ENCODE peak calls at places on chromosomes 7 and 10, in nine cellular contexts. One of them, this sample, is unnamed.

GRCh38 chr10:68406815-68407585 is at the start of gene RUFY2:
- DNase-seq in H7: peak
- DNase-seq in iPS DF 6.9: peak
- DNase-seq in stimulated activated CD4-positive, alpha-beta T cell treated with anti-CD3 and anti-CD28 coated beads, Interleukin-4, amount 100 ng/mL, for 48 hours: peak
- DNase-seq in adrenal gland: peak
- DNase-seq in GM18507: peak
- DNase-seq in HEK293T: peak
- DNase-seq in GM03348: peak
- DNase-seq in activated CD8-positive, alpha-beta memory T cell treated with anti-CD3 and anti-CD28 coated beads for 4 hours: peak
- DNase-seq in this sample: peak

GRCh38 chr10:132388901-132389630 is 7.9 kb upstream of the PWWP2B start:
- DNase-seq in H7: peak
- DNase-seq in iPS DF 6.9: no peak
- DNase-seq in stimulated activated CD4-positive, alpha-beta T cell treated with anti-CD3 and anti-CD28 coated beads, Interleukin-4, amount 100 ng/mL, for 48 hours: no peak
- DNase-seq in adrenal gland: peak
- DNase-seq in GM18507: no peak
- DNase-seq in HEK293T: no peak
- DNase-seq in GM03348: no peak
- DNase-seq in activated CD8-positive, alpha-beta memory T cell treated with anti-CD3 and anti-CD28 coated beads for 4 hours: no peak
- DNase-seq in this sample: no peak

GRCh38 chr10:71598673-71599072 is 120.9 kb downstream of the C10orf105 start:
- DNase-seq in H7: no peak
- DNase-seq in iPS DF 6.9: no peak
- DNase-seq in stimulated activated CD4-positive, alpha-beta T cell treated with anti-CD3 and anti-CD28 coated beads, Interleukin-4, amount 100 ng/mL, for 48 hours: no peak
- DNase-seq in adrenal gland: peak
- DNase-seq in GM18507: no peak
- DNase-seq in HEK293T: no peak
- DNase-seq in GM03348: peak
- DNase-seq in activated CD8-positive, alpha-beta memory T cell treated with anti-CD3 and anti-CD28 coated beads for 4 hours: no peak
- DNase-seq in this sample: no peak

GRCh38 chr10:22226599-22226998 is 8.8 kb upstream of the EBLN1 start:
- DNase-seq in H7: no peak
- DNase-seq in iPS DF 6.9: no peak
- DNase-seq in stimulated activated CD4-positive, alpha-beta T cell treated with anti-CD3 and anti-CD28 coated beads, Interleukin-4, amount 100 ng/mL, for 48 hours: no peak
- DNase-seq in adrenal gland: no peak
- DNase-seq in GM18507: no peak
- DNase-seq in HEK293T: no peak
- DNase-seq in GM03348: no peak
- DNase-seq in activated CD8-positive, alpha-beta memory T cell treated with anti-CD3 and anti-CD28 coated beads for 4 hours: no peak
- DNase-seq in this sample: no peak

GRCh38 chr7:118195837-118196474 is 12.0 kb downstream of the LSM8 start:
- DNase-seq in H7: peak
- DNase-seq in iPS DF 6.9: peak
- DNase-seq in stimulated activated CD4-positive, alpha-beta T cell treated with anti-CD3 and anti-CD28 coated beads, Interleukin-4, amount 100 ng/mL, for 48 hours: peak
- DNase-seq in adrenal gland: peak
- DNase-seq in GM18507: no peak
- DNase-seq in HEK293T: peak
- DNase-seq in GM03348: peak
- DNase-seq in activated CD8-positive, alpha-beta memory T cell treated with anti-CD3 and anti-CD28 coated beads for 4 hours: peak
- DNase-seq in this sample: peak

GRCh38 chr10:21803374-21803773 is 200.2 kb downstream of the DNAJC1 start:
- DNase-seq in H7: no peak
- DNase-seq in iPS DF 6.9: no peak
- DNase-seq in stimulated activated CD4-positive, alpha-beta T cell treated with anti-CD3 and anti-CD28 coated beads, Interleukin-4, amount 100 ng/mL, for 48 hours: no peak
- DNase-seq in adrenal gland: no peak
- DNase-seq in GM18507: no peak
- DNase-seq in HEK293T: no peak
- DNase-seq in GM03348: no peak
- DNase-seq in activated CD8-positive, alpha-beta memory T cell treated with anti-CD3 and anti-CD28 coated beads for 4 hours: no peak
- DNase-seq in this sample: no peak

GRCh38 chr10:103504181-103504783 is 10.8 kb downstream of the NEURL1 start:
- DNase-seq in H7: no peak
- DNase-seq in iPS DF 6.9: no peak
- DNase-seq in stimulated activated CD4-positive, alpha-beta T cell treated with anti-CD3 and anti-CD28 coated beads, Interleukin-4, amount 100 ng/mL, for 48 hours: no peak
- DNase-seq in adrenal gland: peak
- DNase-seq in GM18507: no peak
- DNase-seq in HEK293T: no peak
- DNase-seq in GM03348: no peak
- DNase-seq in activated CD8-positive, alpha-beta memory T cell treated with anti-CD3 and anti-CD28 coated beads for 4 hours: peak
- DNase-seq in this sample: no peak

GRCh38 chr10:92342801-92343200 is 51.8 kb downstream of the MARCHF5 start:
- DNase-seq in H7: no peak
- DNase-seq in iPS DF 6.9: no peak
- DNase-seq in stimulated activated CD4-positive, alpha-beta T cell treated with anti-CD3 and anti-CD28 coated beads, Interleukin-4, amount 100 ng/mL, for 48 hours: no peak
- DNase-seq in adrenal gland: no peak
- DNase-seq in GM18507: no peak
- DNase-seq in HEK293T: no peak
- DNase-seq in GM03348: peak
- DNase-seq in activated CD8-positive, alpha-beta memory T cell treated with anti-CD3 and anti-CD28 coated beads for 4 hours: no peak
- DNase-seq in this sample: no peak

GRCh38 chr10:25815236-25815635 is 118.8 kb upstream of the MYO3A start:
- DNase-seq in H7: no peak
- DNase-seq in iPS DF 6.9: no peak
- DNase-seq in stimulated activated CD4-positive, alpha-beta T cell treated with anti-CD3 and anti-CD28 coated beads, Interleukin-4, amount 100 ng/mL, for 48 hours: no peak
- DNase-seq in adrenal gland: no peak
- DNase-seq in GM18507: no peak
- DNase-seq in HEK293T: no peak
- DNase-seq in GM03348: no peak
- DNase-seq in activated CD8-positive, alpha-beta memory T cell treated with anti-CD3 and anti-CD28 coated beads for 4 hours: no peak
- DNase-seq in this sample: no peak

GRCh38 chr10:51074238-51075028 is at the start of gene PRKG1:
- DNase-seq in H7: peak
- DNase-seq in iPS DF 6.9: peak
- DNase-seq in stimulated activated CD4-positive, alpha-beta T cell treated with anti-CD3 and anti-CD28 coated beads, Interleukin-4, amount 100 ng/mL, for 48 hours: no peak
- DNase-seq in adrenal gland: peak
- DNase-seq in GM18507: no peak
- DNase-seq in HEK293T: peak
- DNase-seq in GM03348: peak
- DNase-seq in activated CD8-positive, alpha-beta memory T cell treated with anti-CD3 and anti-CD28 coated beads for 4 hours: no peak
- DNase-seq in this sample: no peak

GRCh38 chr7:101884671-101885596 is 67.5 kb downstream of the CUX1 start:
- DNase-seq in H7: no peak
- DNase-seq in iPS DF 6.9: no peak
- DNase-seq in stimulated activated CD4-positive, alpha-beta T cell treated with anti-CD3 and anti-CD28 coated beads, Interleukin-4, amount 100 ng/mL, for 48 hours: no peak
- DNase-seq in adrenal gland: no peak
- DNase-seq in GM18507: peak
- DNase-seq in HEK293T: no peak
- DNase-seq in GM03348: no peak
- DNase-seq in activated CD8-positive, alpha-beta memory T cell treated with anti-CD3 and anti-CD28 coated beads for 4 hours: no peak
- DNase-seq in this sample: no peak

GRCh38 chr10:88892223-88892967 is 12.3 kb downstream of the STAMBPL1 start:
- DNase-seq in H7: peak
- DNase-seq in iPS DF 6.9: no peak
- DNase-seq in stimulated activated CD4-positive, alpha-beta T cell treated with anti-CD3 and anti-CD28 coated beads, Interleukin-4, amount 100 ng/mL, for 48 hours: no peak
- DNase-seq in adrenal gland: no peak
- DNase-seq in GM18507: no peak
- DNase-seq in HEK293T: no peak
- DNase-seq in GM03348: peak
- DNase-seq in activated CD8-positive, alpha-beta memory T cell treated with anti-CD3 and anti-CD28 coated beads for 4 hours: no peak
- DNase-seq in this sample: no peak

GRCh38 chr7:83101540-83101939 is 61.1 kb downstream of the PCLO start:
- DNase-seq in H7: no peak
- DNase-seq in iPS DF 6.9: no peak
- DNase-seq in stimulated activated CD4-positive, alpha-beta T cell treated with anti-CD3 and anti-CD28 coated beads, Interleukin-4, amount 100 ng/mL, for 48 hours: no peak
- DNase-seq in adrenal gland: no peak
- DNase-seq in GM18507: no peak
- DNase-seq in HEK293T: no peak
- DNase-seq in GM03348: no peak
- DNase-seq in activated CD8-positive, alpha-beta memory T cell treated with anti-CD3 and anti-CD28 coated beads for 4 hours: no peak
- DNase-seq in this sample: no peak

GRCh38 chr7:66443946-66444345 is 184.7 kb upstream of the KCTD7 start:
- DNase-seq in H7: no peak
- DNase-seq in iPS DF 6.9: no peak
- DNase-seq in stimulated activated CD4-positive, alpha-beta T cell treated with anti-CD3 and anti-CD28 coated beads, Interleukin-4, amount 100 ng/mL, for 48 hours: no peak
- DNase-seq in adrenal gland: no peak
- DNase-seq in GM18507: no peak
- DNase-seq in HEK293T: no peak
- DNase-seq in GM03348: no peak
- DNase-seq in activated CD8-positive, alpha-beta memory T cell treated with anti-CD3 and anti-CD28 coated beads for 4 hours: no peak
- DNase-seq in this sample: no peak

GRCh38 chr10:122142652-122143237 is 128.4 kb upstream of the BTBD16 start:
- DNase-seq in H7: peak
- DNase-seq in iPS DF 6.9: no peak
- DNase-seq in stimulated activated CD4-positive, alpha-beta T cell treated with anti-CD3 and anti-CD28 coated beads, Interleukin-4, amount 100 ng/mL, for 48 hours: peak
- DNase-seq in adrenal gland: peak
- DNase-seq in GM18507: peak
- DNase-seq in HEK293T: peak
- DNase-seq in GM03348: peak
- DNase-seq in activated CD8-positive, alpha-beta memory T cell treated with anti-CD3 and anti-CD28 coated beads for 4 hours: no peak
- DNase-seq in this sample: no peak

GRCh38 chr10:44517635-44518034 is 132.7 kb upstream of the CXCL12 start:
- DNase-seq in H7: peak
- DNase-seq in iPS DF 6.9: peak
- DNase-seq in stimulated activated CD4-positive, alpha-beta T cell treated with anti-CD3 and anti-CD28 coated beads, Interleukin-4, amount 100 ng/mL, for 48 hours: no peak
- DNase-seq in adrenal gland: no peak
- DNase-seq in GM18507: no peak
- DNase-seq in HEK293T: peak
- DNase-seq in GM03348: peak
- DNase-seq in activated CD8-positive, alpha-beta memory T cell treated with anti-CD3 and anti-CD28 coated beads for 4 hours: no peak
- DNase-seq in this sample: no peak

GRCh38 chr10:33453081-33453850 is 118.8 kb upstream of the NRP1 start:
- DNase-seq in H7: no peak
- DNase-seq in iPS DF 6.9: no peak
- DNase-seq in stimulated activated CD4-positive, alpha-beta T cell treated with anti-CD3 and anti-CD28 coated beads, Interleukin-4, amount 100 ng/mL, for 48 hours: no peak
- DNase-seq in adrenal gland: no peak
- DNase-seq in GM18507: no peak
- DNase-seq in HEK293T: no peak
- DNase-seq in GM03348: peak
- DNase-seq in activated CD8-positive, alpha-beta memory T cell treated with anti-CD3 and anti-CD28 coated beads for 4 hours: no peak
- DNase-seq in this sample: no peak

GRCh38 chr10:102492983-102493382 is 9.5 kb downstream of the ACTR1A start:
- DNase-seq in H7: no peak
- DNase-seq in iPS DF 6.9: no peak
- DNase-seq in stimulated activated CD4-positive, alpha-beta T cell treated with anti-CD3 and anti-CD28 coated beads, Interleukin-4, amount 100 ng/mL, for 48 hours: no peak
- DNase-seq in adrenal gland: no peak
- DNase-seq in GM18507: no peak
- DNase-seq in HEK293T: no peak
- DNase-seq in GM03348: peak
- DNase-seq in activated CD8-positive, alpha-beta memory T cell treated with anti-CD3 and anti-CD28 coated beads for 4 hours: no peak
- DNase-seq in this sample: no peak

GRCh38 chr7:33714208-33714607 is 191.1 kb upstream of the BMPER start:
- DNase-seq in H7: no peak
- DNase-seq in iPS DF 6.9: no peak
- DNase-seq in stimulated activated CD4-positive, alpha-beta T cell treated with anti-CD3 and anti-CD28 coated beads, Interleukin-4, amount 100 ng/mL, for 48 hours: no peak
- DNase-seq in adrenal gland: no peak
- DNase-seq in GM18507: no peak
- DNase-seq in HEK293T: no peak
- DNase-seq in GM03348: no peak
- DNase-seq in activated CD8-positive, alpha-beta memory T cell treated with anti-CD3 and anti-CD28 coated beads for 4 hours: no peak
- DNase-seq in this sample: no peak

This sample was measured in NCI-H187.